ENCODE peak calls at places on chromosome 2, in six cellular contexts. H, T, N, V, Q and E are unnamed samples.

GRCh38 chr2:240121675-240122074 is 14.4 kb downstream of the COPS9 start:
- DNase-seq in V (no peak), Q (no peak), T (no peak), N (no peak), H (no peak), E (no peak)

GRCh38 chr2:61109291-61109690 is 43.6 kb downstream of the SANBR start:
- DNase-seq in N (no peak), T (no peak), H (no peak), V (no peak), Q (no peak), E (peak)

GRCh38 chr2:216621292-216621691 is 11.9 kb upstream of the IGFBP2 start:
- DNase-seq in Q (no peak), V (no peak), H (no peak), N (no peak), T (no peak), E (no peak)

GRCh38 chr2:128513416-128514283 is 195.0 kb upstream of the HS6ST1 start:
- DNase-seq in H (peak), T (no peak), N (peak), Q (no peak), V (peak), E (no peak)

GRCh38 chr2:96144481-96145027 is 686 bp downstream of the DUSP2 start:
- DNase-seq in V (no peak), N (peak), H (no peak), Q (no peak), T (no peak), E (no peak)

GRCh38 chr2:222965555-222965954 is 86.4 kb upstream of the KCNE4 start:
- DNase-seq in T (no peak), N (no peak), Q (no peak), V (no peak), H (no peak), E (no peak)

GRCh38 chr2:236089271-236090026 is 78.7 kb downstream of the GBX2 start:
- DNase-seq in V (no peak), H (no peak), Q (no peak), T (no peak), N (no peak), E (no peak)

GRCh38 chr2:28716265-28716865 is 35.3 kb upstream of the PPP1CB start:
- DNase-seq in H (no peak), V (no peak), T (no peak), Q (peak), N (peak), E (peak)

GRCh38 chr2:111236027-111236426 is 115.3 kb downstream of the BCL2L11 start:
- DNase-seq in N (no peak), Q (no peak), T (no peak), V (no peak), H (no peak), E (peak)

GRCh38 chr2:137367361-137367760 is 596.9 kb upstream of the HNMT start:
- DNase-seq in H (no peak), N (no peak), Q (no peak), V (no peak), T (no peak), E (no peak)

GRCh38 chr2:25903216-25903776 is 25.0 kb upstream of the ASXL2 start:
- DNase-seq in T (no peak), H (peak), Q (no peak), N (no peak), V (no peak), E (no peak)

GRCh38 chr2:159941729-159942128 is 120.7 kb downstream of the PLA2R1 start:
- DNase-seq in T (no peak), N (no peak), Q (no peak), H (no peak), V (no peak), E (no peak)

GRCh38 chr2:142165790-142166189 is 35.0 kb upstream of the LRP1B start:
- DNase-seq in T (no peak), H (no peak), N (peak), V (peak), Q (no peak), E (peak)

GRCh38 chr2:227627769-227628168 is 10.5 kb downstream of the SCYGR4 start:
- DNase-seq in H (no peak), Q (no peak), T (no peak), V (peak), N (no peak), E (no peak)

GRCh38 chr2:144521702-144522101 is 1.8 kb upstream of the ZEB2 start:
- DNase-seq in N (peak), H (no peak), Q (no peak), V (no peak), T (no peak), E (no peak)

GRCh38 chr2:27855476-27855875 is 34.7 kb downstream of the RBKS start:
- DNase-seq in Q (no peak), N (no peak), T (no peak), V (no peak), H (no peak), E (peak)

GRCh38 chr2:181992776-181993175 is 7.1 kb downstream of the PPP1R1C start:
- DNase-seq in H (no peak), T (no peak), V (no peak), Q (no peak), N (no peak), E (no peak)

GRCh38 chr2:241317391-241317790 is 1.7 kb downstream of the SEPTIN2 start:
- DNase-seq in T (no peak), H (no peak), V (no peak), N (peak), Q (no peak), E (no peak)

GRCh38 chr2:70140978-70141753 is 49.7 kb downstream of the C2orf42 start:
- DNase-seq in H (peak), T (peak), Q (no peak), V (no peak), N (peak), E (peak)

GRCh38 chr2:45244928-45245327 is 235.7 kb upstream of the SIX2 start:
- DNase-seq in Q (no peak), H (no peak), N (no peak), T (no peak), V (no peak), E (no peak)
- TF ChIP-seq CTCF in Q (no peak), H (no peak), N (no peak), T (no peak), V (no peak), E (no peak)

GRCh38 chr2:166695154-166695553 is 193.1 kb upstream of the XIRP2 start:
- DNase-seq in V (no peak), N (no peak), T (no peak), H (no peak), Q (no peak), E (no peak)

DNA sequence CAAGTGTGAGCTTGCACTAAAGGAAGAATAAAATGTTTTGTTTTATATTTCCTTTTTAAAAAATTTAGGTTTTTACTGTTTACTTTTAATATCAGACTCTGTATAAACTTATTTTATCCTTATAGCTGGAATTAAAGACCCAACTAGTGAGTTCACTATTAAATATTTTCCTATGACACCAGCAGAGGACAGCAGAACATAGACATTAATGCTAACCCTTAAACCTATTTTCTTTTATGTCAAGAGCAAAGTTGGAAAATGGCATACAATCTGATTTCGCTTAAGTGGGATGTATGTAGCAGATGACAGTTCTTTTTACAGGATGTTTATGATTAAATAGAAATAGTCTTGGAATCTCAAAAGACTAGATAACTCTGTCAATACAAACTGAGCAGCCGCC is 188.2 kb upstream of the XIRP2 start:
- DNase-seq in T (no peak), Q (no peak), N (no peak), V (no peak), H (no peak), E (peak)
- TF ChIP-seq CTCF in T (peak), Q (peak), N (no peak), V (no peak), H (no peak), E (no peak)

DNA sequence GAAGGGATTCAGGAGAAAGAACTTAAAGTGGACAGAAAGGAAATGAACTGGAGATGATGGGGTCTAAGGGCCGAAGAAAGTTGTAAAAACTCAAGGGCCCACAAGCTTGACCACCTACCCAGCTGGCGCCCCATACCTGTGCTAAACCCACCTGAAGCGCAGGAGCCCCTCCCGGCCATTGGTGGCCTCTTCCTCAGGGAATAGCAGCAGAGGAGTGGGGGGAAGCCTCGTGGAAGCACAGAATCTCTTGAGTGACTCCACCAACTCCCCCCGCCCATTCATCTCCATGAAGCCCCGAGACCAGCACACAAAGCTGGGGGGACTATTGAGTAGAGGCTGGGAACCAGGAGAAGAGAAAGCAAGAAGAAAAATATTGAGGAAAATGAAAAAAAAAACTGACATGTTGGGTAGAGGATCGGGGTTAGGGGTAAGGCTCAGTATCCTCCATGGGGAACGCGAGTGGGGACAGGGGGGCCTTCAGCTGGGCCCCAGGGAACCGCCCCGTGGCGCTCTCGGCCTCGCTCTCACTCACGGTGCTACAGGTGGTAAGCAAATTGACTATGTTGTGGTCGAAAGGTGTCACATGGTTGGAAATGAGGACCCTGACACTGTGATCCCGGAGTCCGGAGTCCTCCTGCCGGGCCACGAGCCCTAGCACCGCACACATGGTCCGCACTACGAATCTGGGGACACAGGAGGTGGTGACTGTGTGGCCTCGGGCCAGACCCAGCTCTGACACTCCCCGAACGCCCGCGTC is 728 bp downstream of the AUP1 start:
- DNase-seq in Q (no peak), H (no peak), V (no peak), N (no peak), T (no peak), E (no peak)
- TF ChIP-seq CTCF in Q (no peak), H (no peak), V (no peak), N (no peak), T (no peak), E (no peak)

GRCh38 chr2:52145005-52145404 is 1113.1 kb upstream of the NRXN1 start:
- DNase-seq in H (no peak), Q (no peak), V (no peak), N (no peak), T (no peak), E (no peak)

GRCh38 chr2:52141076-52141475 is 1109.1 kb upstream of the NRXN1 start:
- DNase-seq in T (no peak), H (no peak), V (no peak), Q (no peak), N (no peak), E (no peak)

DNA sequence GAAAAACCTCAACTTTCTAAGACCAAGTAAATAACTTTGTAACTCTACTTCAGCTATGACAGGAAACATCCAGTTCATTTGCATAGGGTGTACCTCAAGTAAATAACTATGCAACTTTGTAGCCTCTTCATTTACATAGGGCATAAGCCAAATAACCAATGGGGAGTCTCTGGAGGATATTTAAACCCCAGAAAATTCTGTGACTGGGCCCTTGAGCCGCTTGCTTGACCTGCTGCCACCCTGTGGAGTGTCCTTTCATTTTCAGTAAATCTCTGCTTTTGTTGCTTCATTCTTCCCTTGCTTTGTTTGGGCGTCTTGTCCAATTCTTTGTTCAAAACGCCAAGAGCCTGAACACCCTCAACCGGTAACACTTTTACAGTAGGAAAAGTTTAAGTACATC is 1112.7 kb upstream of the NRXN1 start:
- DNase-seq in T (no peak), H (no peak), N (no peak), V (no peak), Q (no peak), E (no peak)
- TF ChIP-seq CTCF in T (no peak), H (no peak), N (no peak), V (no peak), Q (no peak), E (no peak)

DNA sequence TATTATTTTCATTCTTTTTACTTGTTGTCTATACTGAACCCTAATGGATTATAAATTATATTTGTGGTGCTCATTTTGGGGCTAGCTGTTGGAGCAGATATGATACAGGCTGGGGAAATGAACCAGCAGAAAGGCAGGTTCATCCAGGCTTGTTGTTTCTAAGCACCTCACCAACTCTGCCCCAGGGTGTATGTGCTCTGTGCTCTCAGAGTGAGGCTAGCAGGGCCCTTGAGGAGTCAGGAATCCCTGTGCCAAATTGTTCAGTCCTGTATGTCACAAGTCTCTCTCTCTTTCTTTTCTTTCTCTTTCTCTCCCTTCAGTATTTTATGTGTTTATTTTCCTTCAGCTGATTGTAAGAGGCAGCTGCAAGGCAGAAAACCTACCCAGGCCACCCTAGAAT is 181.1 kb upstream of the DPP10 start:
- DNase-seq in T (no peak), H (no peak), Q (no peak), N (no peak), V (no peak), E (peak)
- TF ChIP-seq CTCF in T (no peak), H (no peak), Q (no peak), N (no peak), V (no peak), E (no peak)